ENCODE peak calls at places on chromosomes 13 and 19, in four cellular contexts. K, J, L and V are unnamed samples.

GRCh38 chr13:96003304-96003703 is 49.9 kb downstream of the UGGT2 start:
- DNase-seq in K (no peak), J (peak; percentile 9), L (peak; percentile 15), V (no peak)

GRCh38 chr19:38284422-38284821 is 19.6 kb upstream of the C19orf33 start:
- DNase-seq in L (no peak), K (no peak), J (peak; percentile 52), V (no peak)

GRCh38 chr13:24022568-24022967 is 125.3 kb upstream of the C1QTNF9B start:
- DNase-seq in L (peak; percentile 11), J (no peak), K (no peak), V (no peak)

GRCh38 chr13:74771964-74772363 is 637.8 kb upstream of the KLF12 start:
- DNase-seq in L (peak; percentile 87), K (peak; percentile 4), J (no peak), V (peak; percentile 85)

GRCh38 chr13:113350065-113350937 is 13.6 kb downstream of the GRTP1 start:
- DNase-seq in L (no peak), K (no peak), J (peak; percentile 47), V (no peak)

GRCh38 chr13:94712812-94713555 is 639 bp upstream of the SOX21 start:
- DNase-seq in J (no peak), K (peak; percentile 11), L (peak; percentile 77), V (peak; percentile 82)

GRCh38 chr13:100483836-100484381 is 104.7 kb downstream of the GGACT start:
- DNase-seq in L (no peak), K (no peak), J (no peak), V (no peak)

GRCh38 chr13:113723400-113724015 is 35.5 kb upstream of the TMEM255B start:
- DNase-seq in L (no peak), J (no peak), K (no peak), V (peak; percentile 3)

GRCh38 chr13:111158136-111158805 is 43.2 kb downstream of the ARHGEF7 start:
- DNase-seq in J (no peak), L (peak; percentile 14), K (no peak), V (peak; percentile 26)
- H3K4me3 ChIP-seq in J (no peak overlapping the region), L (no peak overlapping the region), K (no peak overlapping the region), V (no peak overlapping the region)

DNA sequence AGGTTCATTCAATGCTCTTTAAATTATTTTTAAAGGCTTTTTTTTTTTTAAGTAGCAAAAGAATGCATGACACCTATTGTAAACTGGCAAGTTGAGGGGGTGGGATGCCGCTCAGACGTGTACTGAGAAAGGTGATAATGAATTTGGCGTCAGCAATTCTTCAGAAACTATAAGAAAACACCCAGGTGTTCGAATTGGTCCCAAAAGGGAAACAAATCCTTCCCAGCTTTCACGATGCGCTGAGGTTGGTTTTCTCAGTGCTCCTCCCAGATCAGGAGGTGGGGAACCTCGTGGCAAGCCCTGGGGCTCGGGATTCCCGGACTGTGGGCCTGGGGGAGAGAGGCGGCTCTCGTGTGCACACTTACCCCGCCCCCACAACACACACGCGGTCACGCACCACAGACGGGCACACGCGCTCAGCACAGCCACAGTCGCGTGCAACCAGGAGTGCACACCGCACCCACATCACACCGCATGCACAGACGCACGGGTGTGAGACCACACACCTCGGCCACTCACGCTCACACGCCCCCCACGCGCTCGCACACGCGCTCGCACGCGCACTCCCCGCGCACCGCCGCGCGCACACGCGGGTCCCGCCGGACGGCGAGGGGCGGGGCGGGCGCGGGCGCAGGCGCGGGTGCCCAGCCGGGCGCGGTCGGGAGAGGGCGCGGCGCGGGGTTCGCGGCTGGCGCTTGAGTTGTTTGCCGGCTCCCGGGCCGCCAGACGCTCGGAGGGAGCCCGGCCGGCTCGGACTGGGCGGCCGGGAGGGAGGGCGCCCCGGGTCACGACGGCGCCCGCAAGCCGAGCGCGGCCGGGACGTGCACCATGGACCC is at the start of gene FAM124A:
- DNase-seq in L (no peak), J (peak; percentile 75), K (no peak), V (peak; percentile 76)
- H3K4me3 ChIP-seq in L (peak within 1 kb of the TSS; percentile 52), J (peak within 1 kb of the TSS; percentile 68), K (peak within 1 kb of the TSS; percentile 51), V (peak within 1 kb of the TSS; percentile 91)

DNA sequence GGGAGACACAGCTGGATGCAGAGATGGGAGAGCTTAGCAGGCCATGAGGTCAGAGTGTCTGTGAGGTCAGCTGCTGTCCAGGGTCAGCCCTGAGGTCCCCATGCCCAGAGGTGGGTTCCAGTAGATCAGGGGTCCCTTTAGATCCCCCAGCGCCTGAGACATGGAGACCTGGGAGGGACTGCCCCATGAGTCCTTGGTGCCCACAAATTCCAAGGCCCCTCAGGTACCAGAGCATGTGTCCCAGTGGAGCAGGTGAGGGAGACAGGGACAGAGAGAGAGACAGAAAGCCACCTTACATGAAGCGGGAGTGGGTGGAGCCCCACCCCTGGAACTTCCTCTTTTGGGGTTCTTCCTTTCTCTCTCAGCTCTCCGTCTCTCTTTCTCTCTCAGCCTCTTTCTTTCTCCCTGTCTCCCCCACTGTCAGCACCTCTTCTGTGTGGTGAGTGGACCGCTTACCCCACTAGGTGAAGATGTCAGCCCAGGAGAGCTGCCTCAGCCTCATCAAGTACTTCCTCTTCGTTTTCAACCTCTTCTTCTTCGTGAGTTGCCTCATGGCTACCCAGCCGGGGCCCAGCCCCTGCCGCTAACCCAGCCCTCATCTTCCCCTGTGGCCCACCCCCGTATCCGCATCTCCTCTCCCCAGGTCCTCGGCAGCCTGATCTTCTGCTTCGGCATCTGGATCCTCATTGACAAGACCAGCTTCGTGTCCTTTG is at the start of gene CD37:
- DNase-seq in L (no peak), J (peak; percentile 59), K (no peak), V (no peak)
- H3K4me3 ChIP-seq in L (no peak within 1 kb of the TSS), J (peak within 1 kb of the TSS; percentile 38), K (no peak within 1 kb of the TSS), V (no peak within 1 kb of the TSS)

DNA sequence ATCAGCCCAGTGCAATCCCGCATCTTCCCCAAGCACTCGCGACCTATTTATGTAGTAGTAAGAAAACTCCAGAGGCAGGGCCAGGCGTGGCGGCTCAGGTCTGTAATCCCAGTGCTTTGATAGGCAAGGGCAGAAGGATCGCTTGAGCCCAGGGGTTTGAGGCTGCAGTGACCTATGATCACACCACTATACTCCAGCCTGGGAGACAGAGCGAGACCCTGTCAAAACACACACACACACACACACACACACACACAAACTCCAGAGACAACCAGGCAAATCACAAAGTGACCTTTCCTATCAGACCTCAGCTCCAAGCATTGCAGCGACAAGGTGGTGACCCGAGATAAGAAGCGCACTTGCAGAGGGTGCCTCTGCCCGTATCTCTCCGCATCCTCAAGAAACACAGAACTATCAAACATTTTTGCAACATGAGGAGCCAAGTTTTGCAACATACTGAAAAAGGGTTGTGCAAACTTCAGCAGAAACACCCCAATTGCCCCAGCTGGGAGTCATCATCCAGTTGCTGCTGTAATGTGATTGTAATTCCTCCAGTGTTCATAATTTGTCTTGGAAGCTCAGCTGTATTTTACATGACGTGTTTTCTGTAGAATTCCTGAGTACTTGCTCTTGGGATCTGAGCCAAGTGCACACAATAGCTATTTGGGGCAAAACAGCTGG is 8.7 kb upstream of the KLF2 start:
- DNase-seq in K (peak; percentile 89), J (peak; percentile 88), L (peak; percentile 94), V (peak; percentile 98)
- H3K4me3 ChIP-seq in K (no peak overlapping the region), J (no peak overlapping the region), L (no peak overlapping the region), V (peak overlapping the region; percentile 35)

GRCh38 chr19:10104665-10105221 is 1.4 kb upstream of the PPAN start:
- DNase-seq in J (peak; percentile 66), L (no peak), K (no peak), V (no peak)
- H3K4me3 ChIP-seq in J (no peak overlapping the region), L (no peak overlapping the region), K (no peak overlapping the region), V (no peak overlapping the region)